ENCODE peak calls at places on chromosome 9, in seven cellular contexts. C is SW 1271, N is NCI-H2107, S is astrocyte of the spinal cord, U is nephron progenitor cell, G is NCI-H345, A is left kidney. L is an unnamed sample.

GRCh38 chr9:107944387-107944786 is 454.8 kb upstream of the KLF4 start:
- DNase-seq in A (no peak), G (no peak), S (no peak), U (no peak), C (no peak), N (no peak), L (no peak)

GRCh38 chr9:133347515-133347984 is 381 bp downstream of the MED22 start:
- DNase-seq in N (no peak), A (peak), S (peak), C (peak), G (no peak), U (peak), L (no peak)

GRCh38 chr9:107283621-107284616 is 840 bp downstream of the RAD23B start:
- DNase-seq in A (peak), G (peak), U (peak), C (peak), N (peak), S (peak), L (peak)

GRCh38 chr9:86966852-86967511 is 19.7 kb upstream of the GAS1 start:
- DNase-seq in U (no peak), C (no peak), A (no peak), N (no peak), G (no peak), S (no peak), L (no peak)

GRCh38 chr9:89363311-89363670 is 45.0 kb downstream of the SECISBP2 start:
- DNase-seq in G (no peak), C (no peak), U (no peak), A (no peak), S (no peak), N (no peak), L (no peak)

GRCh38 chr9:83707518-83707767 is 315 bp downstream of the UBQLN1 start:
- DNase-seq in C (peak), N (no peak), G (no peak), U (no peak), A (no peak), S (peak), L (no peak)

GRCh38 chr9:87662808-87663528 is 63.0 kb upstream of the CTSL start:
- DNase-seq in C (peak), S (peak), A (peak), G (peak), U (peak), N (no peak), L (peak)

GRCh38 chr9:81787747-81788632 is 98.6 kb upstream of the TLE1 start:
- DNase-seq in A (no peak), U (no peak), N (no peak), S (peak), C (no peak), G (no peak), L (no peak)

GRCh38 chr9:114504341-114505186 is 709 bp downstream of the WHRN start:
- DNase-seq in S (peak), C (peak), G (peak), A (peak), U (peak), N (no peak), L (no peak)

GRCh38 chr9:5764130-5764868 is 68.6 kb downstream of the ERMP1 start:
- DNase-seq in U (no peak), S (no peak), C (no peak), A (peak), G (no peak), N (no peak), L (no peak)

GRCh38 chr9:81906656-81907055 is 21.6 kb upstream of the SPATA31D4 start:
- DNase-seq in A (no peak), C (no peak), U (no peak), S (peak), G (no peak), N (no peak), L (no peak)

GRCh38 chr9:108720191-108720642 is 135.6 kb downstream of the ACTL7B start:
- DNase-seq in N (no peak), C (no peak), G (no peak), A (no peak), S (no peak), U (no peak), L (no peak)

GRCh38 chr9:21974230-21974541 is 20.0 kb downstream of the CDKN2A start:
- DNase-seq in C (no peak), A (no peak), G (no peak), S (peak), N (peak), U (no peak), L (no peak)

L was measured in GDM1.